ENCODE peak calls at places on chromosomes 5 and 9, in ten cellular contexts. I is HS-5, V is hippocampal formation, N is HCEC 1CT, Z is H54, J is RPMI7951, A is iPS DF 19.7, E is fibroblast of the aortic adventitia, R is tibial nerve, Q is IMR-90. Y is an unnamed sample.

GRCh38 chr9:138100711-138101349 is 223.2 kb downstream of the CACNA1B start:
- DNase-seq in N (no peak), J (no peak), A (peak), V (no peak), E (no peak), Q (no peak), I (no peak), Z (no peak), R (no peak), Y (no peak)

GRCh38 chr5:1474183-1474839 is 29.1 kb upstream of the SLC6A3 start:
- DNase-seq in I (no peak), Z (no peak), N (no peak), A (no peak), E (no peak), R (no peak), Q (no peak), V (no peak), J (no peak), Y (no peak)

GRCh38 chr9:126615251-126615790 is 1.6 kb downstream of the LMX1B start:
- DNase-seq in N (no peak), R (no peak), A (no peak), V (no peak), E (no peak), Z (no peak), Q (peak), J (no peak), I (no peak), Y (no peak)

GRCh38 chr9:69671904-69672827 is at the start of gene APBA1:
- DNase-seq in Z (peak), V (peak), N (peak), I (no peak), A (no peak), Q (peak), R (peak), E (peak), J (peak), Y (peak)

GRCh38 chr5:2917093-2917492 is 165.6 kb upstream of the IRX2 start:
- DNase-seq in Z (no peak), I (no peak), E (no peak), R (no peak), J (no peak), A (no peak), V (no peak), Q (no peak), N (no peak), Y (no peak)

GRCh38 chr5:78486223-78486622 is 125.8 kb downstream of the SCAMP1 start:
- DNase-seq in J (no peak), V (no peak), E (no peak), I (no peak), A (no peak), R (no peak), N (no peak), Q (no peak), Z (no peak), Y (no peak)

GRCh38 chr5:79295096-79295495 is 59.2 kb downstream of the JMY start:
- DNase-seq in Q (no peak), E (no peak), A (no peak), Z (no peak), R (no peak), V (no peak), I (no peak), J (no peak), N (no peak), Y (no peak)

GRCh38 chr9:22044583-22044982 is 35.5 kb upstream of the CDKN2B start:
- DNase-seq in N (peak), A (no peak), J (peak), Z (no peak), I (peak), E (peak), Q (peak), V (no peak), R (no peak), Y (no peak)

GRCh38 chr9:38761999-38762398 is 42.1 kb upstream of the FAM240B start:
- DNase-seq in J (no peak), Z (no peak), A (no peak), R (no peak), N (no peak), I (no peak), V (no peak), Q (no peak), E (no peak), Y (no peak)

GRCh38 chr9:132142883-132143282 is 19.0 kb upstream of the NTNG2 start:
- DNase-seq in R (no peak), I (no peak), Z (no peak), J (peak), A (no peak), E (no peak), Q (no peak), N (no peak), V (no peak), Y (no peak)

GRCh38 chr9:104836235-104836634 is 72.3 kb downstream of the NIPSNAP3B start:
- DNase-seq in A (no peak), Z (no peak), I (no peak), N (no peak), V (no peak), J (no peak), Q (peak), E (no peak), R (no peak), Y (peak)

GRCh38 chr5:65926893-65927292 is 518 bp downstream of the ERBIN start:
- DNase-seq in A (no peak), N (peak), Q (no peak), J (no peak), I (no peak), R (no peak), Z (no peak), E (peak), V (no peak), Y (no peak)

GRCh38 chr5:140423609-140424008 is 22.0 kb downstream of the ANKHD1 start:
- DNase-seq in E (no peak), A (no peak), R (no peak), V (no peak), Q (no peak), J (no peak), N (no peak), I (no peak), Z (no peak), Y (no peak)

GRCh38 chr5:151692312-151692711 is 5.6 kb upstream of the SPARC start:
- DNase-seq in J (peak), Q (no peak), R (no peak), I (no peak), Z (no peak), A (no peak), N (no peak), E (no peak), V (no peak), Y (no peak)

GRCh38 chr9:135217836-135218235 is 130.4 kb downstream of the OLFM1 start:
- DNase-seq in Q (no peak), E (no peak), N (no peak), I (no peak), V (no peak), Z (no peak), J (no peak), A (no peak), R (no peak), Y (no peak)

GRCh38 chr5:73911761-73912393 is 285.9 kb downstream of the ARHGEF28 start:
- DNase-seq in I (no peak), R (no peak), A (no peak), N (peak), J (no peak), V (no peak), E (no peak), Q (peak), Z (no peak), Y (no peak)

GRCh38 chr5:41194339-41194738 is 19.0 kb downstream of the C6 start:
- DNase-seq in J (no peak), Z (no peak), I (no peak), N (no peak), R (no peak), E (no peak), V (no peak), Q (no peak), A (no peak), Y (no peak)

GRCh38 chr5:36842087-36842486 is 34.5 kb upstream of the NIPBL start:
- DNase-seq in A (no peak), Z (no peak), Q (no peak), V (no peak), E (no peak), N (no peak), I (no peak), J (no peak), R (no peak), Y (no peak)

GRCh38 chr5:42756630-42757601 is at the start of gene CCDC152:
- DNase-seq in Q (peak), I (no peak), A (no peak), V (no peak), J (peak), E (peak), R (no peak), N (no peak), Z (no peak), Y (no peak)

GRCh38 chr9:113633782-113634596 is 170.5 kb downstream of the RGS3 start:
- DNase-seq in N (no peak), Z (no peak), V (no peak), Q (peak), E (no peak), J (no peak), R (no peak), A (no peak), I (no peak), Y (no peak)

GRCh38 chr9:32843295-32843694 is 60.0 kb downstream of the TMEM215 start:
- DNase-seq in A (no peak), Q (no peak), E (no peak), Z (no peak), I (no peak), V (no peak), N (no peak), J (no peak), R (no peak), Y (no peak)

GRCh38 chr5:95794070-95794516 is 28.4 kb downstream of the GLRX start:
- DNase-seq in V (no peak), Z (no peak), N (no peak), I (no peak), Q (peak), A (no peak), E (peak), J (no peak), R (no peak), Y (no peak)

GRCh38 chr5:179297026-179297425 is 48.2 kb downstream of the ADAMTS2 start:
- DNase-seq in Q (no peak), A (no peak), V (no peak), E (no peak), R (no peak), I (no peak), N (no peak), J (no peak), Z (no peak), Y (no peak)

GRCh38 chr9:70519912-70520724 is 105.7 kb upstream of the KLF9 start:
- DNase-seq in I (no peak), A (no peak), J (no peak), N (peak), R (no peak), Q (no peak), Z (no peak), V (no peak), E (no peak), Y (no peak)

GRCh38 chr5:1273745-1274144 is 21.1 kb downstream of the TERT start:
- DNase-seq in E (no peak), V (no peak), Z (no peak), Q (no peak), I (no peak), A (no peak), J (no peak), N (no peak), R (no peak), Y (no peak)

GRCh38 chr5:74194196-74194595 is 446.3 kb downstream of the ENC1 start:
- DNase-seq in I (no peak), V (no peak), J (no peak), Z (no peak), N (no peak), R (no peak), E (no peak), Q (no peak), A (no peak), Y (no peak)

GRCh38 chr9:129405831-129406220 is 215.1 kb downstream of the C9orf50 start:
- DNase-seq in N (no peak), R (no peak), J (no peak), Q (no peak), I (no peak), E (no peak), Z (no peak), V (no peak), A (no peak), Y (no peak)

GRCh38 chr9:134063088-134063875 is 4.5 kb downstream of the BRD3 start:
- DNase-seq in A (no peak), V (no peak), Q (no peak), I (no peak), Z (no peak), E (no peak), N (no peak), J (no peak), R (no peak), Y (no peak)

GRCh38 chr5:143245929-143246561 is 157.4 kb downstream of the NR3C1 start:
- DNase-seq in Z (peak), I (peak), V (peak), Q (peak), J (peak), R (no peak), A (no peak), E (peak), N (peak), Y (no peak)

GRCh38 chr9:137813651-137814415 is 63.7 kb upstream of the CACNA1B start:
- DNase-seq in E (no peak), A (no peak), I (no peak), N (no peak), V (no peak), Q (no peak), Z (no peak), J (no peak), R (no peak), Y (no peak)

GRCh38 chr5:83101514-83101913 is 24.2 kb downstream of the XRCC4 start:
- DNase-seq in I (no peak), J (no peak), E (no peak), Z (no peak), N (no peak), Q (no peak), A (no peak), V (no peak), R (no peak), Y (no peak)

GRCh38 chr9:35108946-35109575 is 6.1 kb upstream of the STOML2 start:
- DNase-seq in Z (no peak), A (no peak), E (no peak), I (no peak), J (no peak), V (no peak), R (no peak), Q (no peak), N (no peak), Y (no peak)

GRCh38 chr9:27752069-27752468 is 178.8 kb upstream of the C9orf72 start:
- DNase-seq in Q (no peak), A (no peak), Z (no peak), N (no peak), J (no peak), R (no peak), E (no peak), I (no peak), V (no peak), Y (no peak)

GRCh38 chr9:36401179-36401740 is 1.2 kb upstream of the RNF38 start:
- DNase-seq in A (no peak), J (peak), V (peak), R (no peak), E (peak), I (peak), N (peak), Z (peak), Q (peak), Y (peak)

GRCh38 chr9:21994526-21994995 is at the start of gene CDKN2B-AS1:
- DNase-seq in V (peak), J (peak), A (no peak), N (peak), R (no peak), Z (no peak), E (no peak), Q (peak), I (peak), Y (no peak)

GRCh38 chr9:136419092-136419420 is 8.6 kb downstream of the PMPCA start:
- DNase-seq in I (no peak), E (no peak), N (no peak), Q (no peak), R (no peak), J (no peak), V (no peak), A (no peak), Z (no peak), Y (no peak)

GRCh38 chr9:130519927-130520326 is 59.5 kb upstream of the FUBP3 start:
- DNase-seq in I (no peak), N (no peak), E (no peak), A (no peak), R (no peak), J (no peak), Z (no peak), V (no peak), Q (no peak), Y (no peak)

Y was measured in NT2/D1.